ENCODE peak calls at places on chromosomes 5 and 9, in four cellular contexts. Y, U, O and W are unnamed samples.

GRCh38 chr5:9160747-9161146 is 385.1 kb downstream of the SEMA5A start:
- DNase-seq in Y (no peak), U (no peak), O (no peak), W (no peak)

GRCh38 chr5:10507575-10508024 is 56.3 kb upstream of the ANKRD33B start:
- DNase-seq in Y (peak; percentile 71), U (peak; percentile 56), O (peak; percentile 63), W (no peak)

GRCh38 chr9:69976165-69976564 is 67.5 kb upstream of the MAMDC2 start:
- DNase-seq in Y (peak; percentile 84), U (peak; percentile 98), O (no peak), W (peak; percentile 96)

GRCh38 chr5:120388016-120388781 is 75.9 kb upstream of the PRR16 start:
- DNase-seq in Y (peak; percentile 97), U (peak; percentile 93), O (no peak), W (peak; percentile 95)

GRCh38 chr9:14340994-14341393 is 27.1 kb upstream of the NFIB start:
- DNase-seq in Y (no peak), U (no peak), O (no peak), W (no peak)

GRCh38 chr9:2928386-2928785 is 84.5 kb upstream of the PUM3 start:
- DNase-seq in Y (no peak), U (no peak), O (no peak), W (no peak)

GRCh38 chr5:78362220-78362619 is 1.8 kb downstream of the SCAMP1 start:
- DNase-seq in Y (no peak), U (no peak), O (no peak), W (no peak)

GRCh38 chr9:36345103-36345846 is 54.8 kb downstream of the RNF38 start:
- DNase-seq in Y (no peak), U (no peak), O (no peak), W (no peak)

GRCh38 chr9:94846739-94847138 is 120.2 kb downstream of the AOPEP start:
- DNase-seq in Y (no peak), U (no peak), O (no peak), W (no peak)

GRCh38 chr5:107439832-107440231 is 230.9 kb downstream of the EFNA5 start:
- DNase-seq in Y (no peak), U (no peak), O (no peak), W (no peak)

GRCh38 chr9:105901514-105902109 is 207.3 kb downstream of the TMEM38B start:
- DNase-seq in Y (peak; percentile 25), U (peak; percentile 20), O (no peak), W (peak; percentile 17)

GRCh38 chr5:1139806-1140187 is 27.9 kb upstream of the SLC12A7 start:
- DNase-seq in Y (no peak), U (no peak), O (no peak), W (no peak)

GRCh38 chr9:136862849-136863622 is 3.1 kb downstream of the EDF1 start:
- DNase-seq in Y (no peak), U (no peak), O (no peak), W (no peak)
- H3K4me3 ChIP-seq in Y (no peak overlapping the region), U (no peak overlapping the region), O (no peak overlapping the region), W (no peak overlapping the region)

DNA sequence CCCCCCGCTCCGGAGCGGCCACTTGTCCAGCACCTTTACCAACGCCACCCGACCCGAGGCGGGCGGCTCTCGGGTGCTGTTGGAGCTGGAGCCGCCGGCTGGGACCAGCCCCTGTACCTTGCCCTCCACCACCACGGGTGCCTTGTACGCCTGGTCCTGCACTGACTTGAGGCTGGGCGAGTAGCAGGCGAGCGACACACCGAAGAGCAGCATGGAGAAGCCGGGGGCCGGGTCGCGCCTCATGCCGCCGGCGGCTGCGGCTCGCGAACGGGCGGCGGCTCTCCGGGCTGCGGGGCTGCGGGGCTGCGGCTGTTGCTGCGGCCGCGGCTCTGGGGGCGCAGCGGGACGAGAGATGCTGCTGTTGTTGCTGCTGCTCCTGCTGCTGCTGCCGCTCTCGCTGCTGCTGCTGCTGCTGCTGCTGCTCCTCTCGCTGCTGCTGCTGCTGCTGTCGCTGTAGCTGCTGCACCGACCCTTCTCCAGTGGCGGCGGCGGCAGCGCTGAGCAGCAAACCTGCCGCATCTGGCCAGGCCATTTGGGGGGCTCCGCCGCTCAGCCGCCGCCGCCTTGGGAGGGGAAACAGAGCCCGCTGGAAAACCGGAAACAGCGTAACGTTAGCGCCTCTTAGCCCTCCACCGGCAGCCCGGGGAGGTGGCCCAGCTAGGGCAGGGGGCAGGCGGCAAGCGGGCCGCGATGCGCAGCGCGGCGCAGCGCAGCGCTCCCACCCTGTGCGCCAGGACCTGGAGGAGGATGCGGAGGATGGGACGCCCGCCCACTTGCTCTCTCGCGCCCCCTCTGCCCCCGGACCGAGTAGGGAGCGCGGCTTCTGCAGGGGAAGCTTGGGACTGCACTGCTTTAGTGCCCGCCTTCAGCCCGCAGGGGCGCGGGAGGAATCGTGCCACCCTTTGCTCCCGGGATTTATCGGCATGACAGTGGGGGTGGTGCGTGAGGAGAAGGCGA is at the start of gene NRG2:
- DNase-seq in Y (peak; percentile 42), U (peak; percentile 43), O (peak; percentile 67), W (peak; percentile 44)
- TF ChIP-seq CTCF in Y (no peak), U (peak; percentile 40), O (peak; percentile 78), W (peak; percentile 30)

GRCh38 chr9:88532320-88532719 is 2.7 kb upstream of the NXNL2 start:
- DNase-seq in Y (peak; percentile 58), U (peak; percentile 68), O (peak; percentile 58), W (peak; percentile 46)
- H3K4me3 ChIP-seq in Y (peak overlapping the region; percentile 20), U (no peak overlapping the region), O (peak overlapping the region; percentile 7), W (no peak overlapping the region)

GRCh38 chr5:167561796-167562195 is 729.6 kb upstream of the WWC1 start:
- DNase-seq in Y (no peak), U (no peak), O (no peak), W (no peak)

GRCh38 chr5:167570431-167570830 is 721.0 kb upstream of the WWC1 start:
- DNase-seq in Y (no peak), U (no peak), O (no peak), W (no peak)

GRCh38 chr5:167565555-167565954 is 725.9 kb upstream of the WWC1 start:
- DNase-seq in Y (peak; percentile 43), U (no peak), O (no peak), W (peak; percentile 49)
- TF ChIP-seq CTCF in Y (peak; percentile 42), U (no peak), O (no peak), W (peak; percentile 44)

DNA sequence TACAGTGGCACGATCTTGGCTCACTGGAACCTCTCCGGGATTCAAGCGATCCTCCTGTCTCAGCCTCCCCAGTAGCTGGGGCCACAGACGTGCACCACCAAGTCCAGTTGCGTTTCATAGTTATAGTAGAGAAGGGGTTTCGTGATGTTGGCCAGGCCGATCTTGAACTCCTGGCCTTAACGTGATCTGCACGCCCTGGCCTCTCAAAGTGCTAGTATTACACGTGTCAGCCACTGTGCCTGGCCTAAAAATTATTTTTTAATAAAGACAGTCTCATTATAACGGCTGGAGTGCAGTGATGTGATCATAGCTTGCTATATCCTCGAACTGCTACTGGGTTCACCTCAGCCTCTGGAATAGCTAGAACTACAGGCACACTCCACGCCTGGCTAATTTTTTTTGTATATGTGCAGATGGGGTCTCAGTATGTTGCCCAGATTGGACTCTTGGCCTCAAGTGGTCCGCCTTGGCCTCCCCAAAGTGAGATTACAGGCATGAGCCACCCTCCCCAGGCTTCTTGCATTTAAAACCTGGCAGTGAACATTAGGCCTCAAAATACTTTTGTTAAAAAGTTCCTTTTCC is 4.4 kb downstream of the NPM1 start:
- DNase-seq in Y (no peak), U (no peak), O (no peak), W (no peak)
- H3K4me3 ChIP-seq in Y (no peak overlapping the region), U (no peak overlapping the region), O (no peak overlapping the region), W (no peak overlapping the region)

DNA sequence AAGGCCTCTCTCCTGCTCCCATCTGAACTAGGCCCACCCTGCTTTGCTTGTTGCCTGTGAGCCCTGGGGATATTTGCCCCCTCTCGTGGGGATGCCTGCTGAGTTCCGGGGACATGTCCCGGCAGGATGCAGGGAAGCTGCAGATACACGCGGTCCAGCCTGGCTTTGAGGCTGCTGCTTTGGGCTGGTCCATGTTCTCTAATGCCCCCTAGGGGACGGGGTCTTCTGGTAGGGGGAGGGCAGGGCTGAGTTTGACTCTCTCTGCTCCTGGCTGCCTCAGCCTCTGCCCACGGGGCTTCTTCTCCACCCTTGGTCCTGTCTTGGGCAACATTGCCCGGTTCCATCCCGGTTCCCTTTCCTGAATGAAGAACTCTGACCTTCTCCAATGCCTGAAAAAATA is 84.9 kb upstream of the ASS1 start:
- DNase-seq in Y (no peak), U (no peak), O (no peak), W (no peak)
- TF ChIP-seq CTCF in Y (no peak), U (no peak), O (no peak), W (no peak)

GRCh38 chr5:160198148-160198545 is 31.2 kb upstream of the FABP6 start:
- DNase-seq in Y (no peak), U (no peak), O (no peak), W (no peak)

GRCh38 chr5:160197341-160198147 is 31.8 kb upstream of the FABP6 start:
- DNase-seq in Y (peak; percentile 38), U (peak; percentile 36), O (peak; percentile 20), W (peak; percentile 87)

GRCh38 chr5:160199410-160199911 is 29.8 kb upstream of the FABP6 start:
- DNase-seq in Y (peak; percentile 29), U (peak; percentile 33), O (peak; percentile 37), W (peak; percentile 49)

DNA sequence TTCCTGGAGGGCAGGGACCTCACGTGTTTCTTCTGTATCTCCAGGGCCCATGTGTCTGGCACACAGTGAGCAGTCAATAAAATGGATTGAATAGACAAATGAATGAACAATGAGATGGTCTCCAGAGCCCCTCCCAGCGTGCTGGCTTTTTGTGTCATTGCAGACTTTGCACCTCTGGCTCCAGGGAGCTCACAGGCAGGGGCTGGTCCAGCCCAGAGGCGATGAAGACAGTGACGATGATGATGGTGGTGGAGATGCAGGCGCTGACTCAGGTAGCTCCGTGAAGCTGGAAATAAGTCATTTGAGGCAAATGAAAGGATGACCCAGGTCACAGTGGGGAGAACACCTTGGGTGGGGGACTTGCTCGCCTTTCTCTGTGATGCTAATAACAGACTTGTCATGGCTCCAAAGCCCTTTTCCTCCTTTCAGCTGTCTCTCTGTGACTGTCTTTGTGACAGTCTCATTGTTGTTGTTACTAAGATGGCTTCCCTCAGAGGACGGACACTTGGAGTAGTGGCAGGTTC is 30.4 kb upstream of the FABP6 start:
- DNase-seq in Y (no peak), U (no peak), O (no peak), W (no peak)
- H3K4me3 ChIP-seq in Y (no peak overlapping the region), U (peak overlapping the region; percentile 22), O (peak overlapping the region; percentile 30), W (peak overlapping the region; percentile 19)

DNA sequence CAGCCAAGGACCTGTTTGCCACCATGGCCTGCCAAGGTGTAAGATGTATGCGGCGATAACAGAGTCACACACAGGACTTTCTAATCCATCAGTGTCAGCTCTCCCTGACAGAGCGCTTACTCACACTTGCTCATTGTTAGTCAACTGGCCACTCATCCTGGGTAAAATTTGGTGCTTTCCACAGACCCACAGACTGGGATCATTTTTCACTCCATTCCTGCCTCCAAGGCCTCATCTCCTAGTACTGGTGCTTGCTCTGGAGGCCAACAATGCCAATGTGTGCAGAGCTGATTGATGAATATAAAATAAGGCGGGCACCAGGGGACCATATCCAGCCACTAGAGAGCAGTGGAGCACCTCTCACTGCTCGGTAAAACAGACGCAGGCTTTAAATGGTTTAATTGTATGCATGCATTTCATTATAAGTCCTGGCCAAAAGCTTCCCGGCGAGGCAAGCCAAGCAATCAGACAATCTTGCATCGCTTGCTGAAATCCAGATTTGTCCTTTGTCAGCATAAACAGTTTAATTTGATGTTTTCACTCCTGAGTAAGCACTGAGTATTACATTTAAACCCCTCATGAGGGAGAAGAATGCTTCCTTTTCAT is 22.3 kb downstream of the PSMB7 start:
- DNase-seq in Y (peak; percentile 98), U (peak; percentile 96), O (no peak), W (peak; percentile 69)
- TF ChIP-seq CTCF in Y (peak; percentile 59), U (peak; percentile 48), O (no peak), W (peak; percentile 67)

DNA sequence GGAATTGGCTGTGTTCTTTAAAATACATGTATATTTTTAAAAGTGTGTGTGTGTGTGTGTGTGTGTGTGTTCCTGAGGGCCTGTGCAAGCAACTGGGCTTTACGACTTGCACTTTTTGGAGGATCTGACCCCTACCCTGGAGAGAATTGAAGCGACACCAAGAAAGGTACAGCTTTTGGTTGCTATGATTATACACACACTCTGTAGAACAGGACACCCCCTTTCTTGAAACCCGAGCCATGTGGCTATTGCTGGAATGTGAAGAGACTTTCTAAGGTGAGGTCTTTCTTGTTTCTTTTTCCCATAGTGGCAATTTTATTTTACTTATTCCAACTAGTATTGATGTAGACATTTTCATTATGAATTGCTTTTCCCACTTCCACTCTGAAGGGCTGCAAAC is 1.0 kb downstream of the SHISAL2B start:
- DNase-seq in Y (no peak), U (no peak), O (no peak), W (no peak)
- H3K4me3 ChIP-seq in Y (no peak overlapping the region), U (no peak overlapping the region), O (no peak overlapping the region), W (no peak overlapping the region)